ENCODE peak calls at places on chromosomes 13 and 19, in eight cellular contexts. W is adrenal gland, V is upper lobe of left lung, J is tibial nerve, X is heart left ventricle, L is H1, A is thyroid gland, Q is suprapubic skin. P is an unnamed sample.
A peak's percentile ranks its signal among the peaks of the same experiment; 100 is the strongest.

GRCh38 chr19:38670921-38671398 is 23.5 kb downstream of the ACTN4 start:
- DNase-seq in L (no peak), J (no peak), V (no peak), W (no peak), Q (no peak), X (no peak), A (no peak), P (no peak)

GRCh38 chr19:51071006-51071405 is 6.1 kb upstream of the KLK13 start:
- DNase-seq in Q (no peak), X (no peak), A (no peak), J (no peak), V (no peak), W (no peak), L (no peak), P (no peak)

GRCh38 chr19:40714519-40715299 is 2.0 kb downstream of the COQ8B start:
- DNase-seq in W (peak; percentile 95), A (peak; percentile 95), V (peak; percentile 98), X (peak; percentile 96), L (peak; percentile 73), J (peak; percentile 91), Q (peak; percentile 97), P (peak; percentile 94)

GRCh38 chr13:23947893-23948292 is 50.6 kb upstream of the C1QTNF9B start:
- DNase-seq in L (no peak), J (no peak), A (no peak), W (no peak), V (no peak), Q (peak; percentile 73), X (no peak), P (no peak)

GRCh38 chr13:99655351-99656091 is 154.2 kb downstream of the TM9SF2 start:
- DNase-seq in V (no peak), J (no peak), X (no peak), A (no peak), L (no peak), Q (no peak), W (peak; percentile 34), P (no peak)

GRCh38 chr13:38630780-38631179 is 56.1 kb upstream of the FREM2 start:
- DNase-seq in J (no peak), L (no peak), W (no peak), X (no peak), Q (no peak), A (no peak), V (no peak), P (no peak)

GRCh38 chr13:86870388-86870966 is 800.7 kb upstream of the SLITRK5 start:
- DNase-seq in A (no peak), L (no peak), W (no peak), Q (no peak), V (no peak), J (no peak), X (no peak), P (no peak)

GRCh38 chr19:56966225-56966696 is 125.7 kb upstream of the PEG3 start:
- DNase-seq in L (no peak), V (no peak), Q (no peak), J (no peak), W (peak; percentile 86), A (no peak), X (no peak), P (no peak)

GRCh38 chr19:39941615-39942507 is 7.4 kb upstream of the FCGBP start:
- DNase-seq in W (peak; percentile 30), J (no peak), L (no peak), A (no peak), V (peak; percentile 71), X (no peak), Q (no peak), P (no peak)

GRCh38 chr13:48873598-48873997 is 102.1 kb upstream of the FNDC3A start:
- DNase-seq in Q (no peak), A (no peak), J (no peak), X (no peak), L (peak; percentile 47), V (no peak), W (no peak), P (no peak)

GRCh38 chr19:48741222-48741999 is 1.0 kb upstream of the RASIP1 start:
- DNase-seq in J (no peak), X (peak; percentile 70), W (peak; percentile 84), A (no peak), V (peak; percentile 54), L (no peak), Q (no peak), P (peak; percentile 65)

GRCh38 chr19:12668937-12669271 is 2.3 kb downstream of the WDR83 start:
- DNase-seq in J (peak; percentile 35), Q (peak; percentile 89), A (peak; percentile 68), L (no peak), W (peak; percentile 85), V (peak; percentile 66), X (peak; percentile 47), P (peak; percentile 50)

GRCh38 chr13:22047082-22047784 is 376.4 kb downstream of the FGF9 start:
- DNase-seq in X (no peak), W (peak; percentile 65), L (no peak), V (no peak), A (no peak), J (no peak), Q (no peak), P (no peak)

GRCh38 chr19:41398042-41398403 is 405 bp downstream of the BCKDHA start:
- DNase-seq in L (no peak), Q (no peak), V (no peak), A (no peak), W (no peak), J (no peak), X (no peak), P (no peak)

GRCh38 chr13:93244918-93245280 is 18.3 kb downstream of the GPC6 start:
- DNase-seq in A (no peak), J (no peak), V (no peak), Q (no peak), W (no peak), L (no peak), X (no peak), P (no peak)

GRCh38 chr19:49473868-49474544 is at the start of gene FLT3LG:
- DNase-seq in A (peak; percentile 68), W (peak; percentile 83), L (no peak), Q (peak; percentile 91), J (peak; percentile 50), V (peak; percentile 82), X (peak; percentile 74), P (peak; percentile 69)

GRCh38 chr19:28615966-28616365 is 597.0 kb downstream of the UQCRFS1 start:
- DNase-seq in J (no peak), X (no peak), Q (no peak), L (no peak), W (no peak), A (no peak), V (no peak), P (no peak)

GRCh38 chr13:27583645-27584044 is 36.7 kb downstream of the LNX2 start:
- DNase-seq in V (no peak), A (no peak), Q (no peak), W (no peak), X (no peak), J (no peak), L (no peak), P (no peak)

GRCh38 chr13:112686364-112686763 is 3.5 kb upstream of the ATP11A start:
- DNase-seq in Q (peak; percentile 45), V (peak; percentile 55), W (no peak), L (no peak), X (no peak), A (no peak), J (no peak), P (no peak)

GRCh38 chr13:108621421-108621820 is 8.0 kb upstream of the MYO16 start:
- DNase-seq in L (no peak), J (no peak), W (no peak), X (no peak), A (no peak), V (no peak), Q (no peak), P (no peak)

GRCh38 chr13:110419946-110420345 is 112.9 kb downstream of the COL4A2 start:
- DNase-seq in Q (no peak), J (no peak), X (no peak), L (no peak), A (no peak), W (no peak), V (no peak), P (no peak)
- H3K4me1 ChIP-seq in Q (peaks cover 13% of the 10 kb centered on the region), J (peaks cover 56% of the 10 kb centered on the region), X (peaks cover 57% of the 10 kb centered on the region), L (no peaks in the 10 kb centered on the region), A (no peaks in the 10 kb centered on the region), W (peaks cover 29% of the 10 kb centered on the region), V (peaks cover 39% of the 10 kb centered on the region), P (no peaks in the 10 kb centered on the region)

GRCh38 chr19:6590458-6591319 is at the start of gene CD70:
- DNase-seq in J (no peak), A (no peak), Q (no peak), W (no peak), L (no peak), X (no peak), V (no peak), P (no peak)
- TF ChIP-seq POLR2A in J (no peak), A (no peak), Q (no peak), W (no peak), L (no peak), X (no peak), V (no peak), P (no peak)

DNA sequence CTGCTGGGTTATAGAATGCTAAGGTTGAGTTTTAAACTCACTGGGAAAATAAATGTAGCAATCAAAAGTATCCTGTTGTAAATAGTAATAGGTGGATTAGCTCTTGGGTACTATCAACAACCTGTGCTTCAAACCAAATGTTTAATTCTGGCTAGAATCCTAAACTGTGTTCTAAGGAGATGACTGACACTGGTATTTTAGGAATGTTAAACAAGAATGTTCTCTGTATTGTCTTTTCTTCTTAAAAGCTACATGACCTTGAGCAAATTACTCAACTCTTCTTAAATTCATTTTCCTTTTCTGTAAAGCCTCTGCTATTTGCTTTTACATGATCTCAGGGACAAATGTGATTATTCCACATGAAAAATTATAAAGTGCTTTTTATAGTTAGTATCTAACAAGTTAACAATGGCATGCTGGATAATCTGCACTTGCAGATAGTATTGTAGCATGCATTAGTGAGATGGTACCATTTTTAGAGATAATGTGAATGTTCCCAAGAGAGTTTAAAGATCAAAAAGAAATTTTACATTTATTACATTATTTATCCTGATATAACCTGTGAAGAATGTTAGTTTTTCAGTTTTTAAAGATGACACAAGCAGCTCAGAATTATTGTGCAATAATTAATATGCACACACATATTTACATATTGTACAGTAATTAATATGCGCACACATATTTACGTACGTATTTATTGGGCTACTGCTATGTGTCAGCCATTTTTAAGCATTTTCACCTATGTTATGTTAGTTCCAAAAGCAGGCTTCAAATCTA is 13.6 kb upstream of the EPSTI1 start:
- DNase-seq in W (no peak), L (no peak), A (no peak), Q (no peak), X (no peak), V (no peak), J (no peak), P (no peak)
- H3K27ac ChIP-seq in W (peak overlapping the region; percentile 24), L (no peak overlapping the region), A (peak overlapping the region; percentile 74), Q (no peak overlapping the region), X (no peak overlapping the region), V (no peak overlapping the region), J (no peak overlapping the region), P (peak overlapping the region; percentile 22)

DNA sequence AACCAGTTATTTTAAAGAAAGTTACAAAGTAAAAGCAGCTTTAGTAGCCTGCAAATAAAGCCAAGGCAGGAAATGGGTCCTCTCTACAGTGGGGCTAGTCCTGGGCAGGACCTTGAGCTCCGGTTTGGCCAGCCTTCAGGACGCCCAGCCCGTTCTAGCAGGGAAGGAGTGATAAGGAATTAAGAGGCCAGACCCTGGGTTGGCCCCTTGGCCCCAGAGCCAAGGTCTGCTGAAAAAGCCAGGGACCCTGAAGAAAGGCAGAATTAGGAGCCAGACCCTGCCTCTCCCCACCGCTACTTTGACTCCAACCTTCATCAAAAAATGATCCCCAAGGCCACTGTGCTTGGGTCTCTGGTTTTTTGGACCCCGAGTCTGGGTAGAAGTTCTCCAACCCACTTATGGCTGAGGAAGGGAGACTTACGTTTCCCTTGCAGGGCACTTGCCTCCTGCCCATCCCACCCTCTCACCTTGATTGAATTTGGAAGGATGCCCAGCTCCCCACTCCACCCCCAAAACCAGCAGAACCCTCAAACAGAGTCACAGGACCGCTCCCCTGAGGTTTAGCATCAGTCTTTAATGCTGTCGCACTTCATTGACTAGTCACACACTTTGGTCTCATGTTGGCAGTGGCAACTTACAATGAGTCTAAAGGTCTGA is 3.9 kb downstream of the DNAJB1 start:
- DNase-seq in X (no peak), J (no peak), W (no peak), Q (no peak), A (no peak), L (no peak), V (no peak), P (no peak)
- H3K4me1 ChIP-seq in X (peaks cover 55% of the 10 kb centered on the region), J (peaks cover 54% of the 10 kb centered on the region), W (peaks cover 51% of the 10 kb centered on the region), Q (peaks cover 55% of the 10 kb centered on the region), A (peaks cover 19% of the 10 kb centered on the region), L (peaks cover 8% of the 10 kb centered on the region), V (peaks cover 67% of the 10 kb centered on the region), P (peaks cover 51% of the 10 kb centered on the region)